ENCODE peak calls at places on chromosomes 1 and 21, in six cellular contexts. One of them, this sample, is unnamed.

GRCh38 chr1:58549231-58549958 is 2.9 kb upstream of the OMA1 start:
- DNase-seq in GOT3: no peak
- DNase-seq in HT1080: no peak
- DNase-seq in fibroblast of the aortic adventitia: no peak
- DNase-seq in HepG2: no peak
- DNase-seq in stimulated activated CD4-positive, alpha-beta T cell treated with anti-CD3 and anti-CD28 coated beads, Interleukin-1b, Interleukin-23, amount 100 ng/mL, for 1 hour: no peak
- DNase-seq in this sample: no peak

GRCh38 chr1:221212926-221213325 is 333.7 kb downstream of the HLX start:
- DNase-seq in GOT3: no peak
- DNase-seq in HT1080: no peak
- DNase-seq in fibroblast of the aortic adventitia: no peak
- DNase-seq in HepG2: no peak
- DNase-seq in stimulated activated CD4-positive, alpha-beta T cell treated with anti-CD3 and anti-CD28 coated beads, Interleukin-1b, Interleukin-23, amount 100 ng/mL, for 1 hour: no peak
- DNase-seq in this sample: no peak

GRCh38 chr1:14780271-14780670 is 181.8 kb downstream of the KAZN start:
- DNase-seq in GOT3: no peak
- DNase-seq in HT1080: no peak
- DNase-seq in fibroblast of the aortic adventitia: no peak
- DNase-seq in HepG2: no peak
- DNase-seq in stimulated activated CD4-positive, alpha-beta T cell treated with anti-CD3 and anti-CD28 coated beads, Interleukin-1b, Interleukin-23, amount 100 ng/mL, for 1 hour: no peak
- DNase-seq in this sample: no peak

GRCh38 chr1:247528812-247529474 is 7.3 kb downstream of the OR2C3 start:
- DNase-seq in GOT3: no peak
- DNase-seq in HT1080: peak
- DNase-seq in fibroblast of the aortic adventitia: no peak
- DNase-seq in HepG2: no peak
- DNase-seq in stimulated activated CD4-positive, alpha-beta T cell treated with anti-CD3 and anti-CD28 coated beads, Interleukin-1b, Interleukin-23, amount 100 ng/mL, for 1 hour: no peak
- DNase-seq in this sample: no peak

GRCh38 chr1:67514299-67514698 is 84.1 kb upstream of the SERBP1 start:
- DNase-seq in GOT3: no peak
- DNase-seq in HT1080: no peak
- DNase-seq in fibroblast of the aortic adventitia: no peak
- DNase-seq in HepG2: peak
- DNase-seq in stimulated activated CD4-positive, alpha-beta T cell treated with anti-CD3 and anti-CD28 coated beads, Interleukin-1b, Interleukin-23, amount 100 ng/mL, for 1 hour: no peak
- DNase-seq in this sample: no peak

GRCh38 chr1:247300491-247301175 is 31.0 kb downstream of the ZNF496 start:
- DNase-seq in GOT3: no peak
- DNase-seq in HT1080: no peak
- DNase-seq in fibroblast of the aortic adventitia: no peak
- DNase-seq in HepG2: no peak
- DNase-seq in stimulated activated CD4-positive, alpha-beta T cell treated with anti-CD3 and anti-CD28 coated beads, Interleukin-1b, Interleukin-23, amount 100 ng/mL, for 1 hour: no peak
- DNase-seq in this sample: no peak

GRCh38 chr21:39867198-39867650 is at the start of gene PCP4:
- DNase-seq in GOT3: no peak
- DNase-seq in HT1080: peak
- DNase-seq in fibroblast of the aortic adventitia: no peak
- DNase-seq in HepG2: peak
- DNase-seq in stimulated activated CD4-positive, alpha-beta T cell treated with anti-CD3 and anti-CD28 coated beads, Interleukin-1b, Interleukin-23, amount 100 ng/mL, for 1 hour: no peak
- DNase-seq in this sample: no peak

GRCh38 chr21:45404726-45405270 is at the start of gene COL18A1:
- DNase-seq in GOT3: no peak
- DNase-seq in HT1080: no peak
- DNase-seq in fibroblast of the aortic adventitia: peak
- DNase-seq in HepG2: no peak
- DNase-seq in stimulated activated CD4-positive, alpha-beta T cell treated with anti-CD3 and anti-CD28 coated beads, Interleukin-1b, Interleukin-23, amount 100 ng/mL, for 1 hour: no peak
- DNase-seq in this sample: no peak

GRCh38 chr1:117633936-117634335 is 28.1 kb downstream of the TENT5C start:
- DNase-seq in GOT3: no peak
- DNase-seq in HT1080: no peak
- DNase-seq in fibroblast of the aortic adventitia: no peak
- DNase-seq in HepG2: no peak
- DNase-seq in stimulated activated CD4-positive, alpha-beta T cell treated with anti-CD3 and anti-CD28 coated beads, Interleukin-1b, Interleukin-23, amount 100 ng/mL, for 1 hour: no peak
- DNase-seq in this sample: no peak

GRCh38 chr1:179091691-179092165 is 9.9 kb downstream of the TOR3A start:
- DNase-seq in GOT3: peak
- DNase-seq in HT1080: peak
- DNase-seq in fibroblast of the aortic adventitia: peak
- DNase-seq in HepG2: peak
- DNase-seq in stimulated activated CD4-positive, alpha-beta T cell treated with anti-CD3 and anti-CD28 coated beads, Interleukin-1b, Interleukin-23, amount 100 ng/mL, for 1 hour: no peak
- DNase-seq in this sample: no peak

GRCh38 chr1:5996641-5997270 is 4.5 kb upstream of the NPHP4 start:
- DNase-seq in GOT3: no peak
- DNase-seq in HT1080: no peak
- DNase-seq in fibroblast of the aortic adventitia: no peak
- DNase-seq in HepG2: no peak
- DNase-seq in stimulated activated CD4-positive, alpha-beta T cell treated with anti-CD3 and anti-CD28 coated beads, Interleukin-1b, Interleukin-23, amount 100 ng/mL, for 1 hour: no peak
- DNase-seq in this sample: no peak

GRCh38 chr1:37940299-37940947 is 6.4 kb downstream of the INPP5B start:
- DNase-seq in GOT3: no peak
- DNase-seq in HT1080: no peak
- DNase-seq in fibroblast of the aortic adventitia: no peak
- DNase-seq in HepG2: peak
- DNase-seq in stimulated activated CD4-positive, alpha-beta T cell treated with anti-CD3 and anti-CD28 coated beads, Interleukin-1b, Interleukin-23, amount 100 ng/mL, for 1 hour: no peak
- DNase-seq in this sample: no peak

GRCh38 chr21:20999567-21000169 is 1.5 kb downstream of the NCAM2 start:
- DNase-seq in GOT3: no peak
- DNase-seq in HT1080: peak
- DNase-seq in fibroblast of the aortic adventitia: peak
- DNase-seq in HepG2: peak
- DNase-seq in stimulated activated CD4-positive, alpha-beta T cell treated with anti-CD3 and anti-CD28 coated beads, Interleukin-1b, Interleukin-23, amount 100 ng/mL, for 1 hour: no peak
- DNase-seq in this sample: peak